ENCODE peak calls at places on chromosomes 2 and 18, in eight cellular contexts. K is stimulated activated CD4-positive, alpha-beta T cell treated with anti-CD3 and anti-CD28 coated beads, Interleukin-2, amount 100 ng/mL, for 24 hours; D is NCI-H2029; B is MV-4-11; I is tibial artery; M is naive thymus-derived CD8-positive, alpha-beta T cell; Y is heart right ventricle; S is posterior cingulate gyrus. R is an unnamed sample.

GRCh38 chr2:1752751-1753150 is 8.4 kb upstream of the PXDN start:
- DNase-seq in I (no peak), D (no peak), S (no peak), M (no peak), Y (no peak), B (no peak), K (no peak), R (no peak)

GRCh38 chr2:186693446-186693842 is 416 bp upstream of the FAM171B start:
- DNase-seq in K (no peak), B (no peak), M (no peak), D (no peak), I (no peak), Y (no peak), S (no peak), R (no peak)

GRCh38 chr18:77054606-77055428 is 77.8 kb downstream of the MBP start:
- DNase-seq in B (peak), K (peak), M (peak), D (peak), I (peak), Y (peak), S (peak), R (peak)

GRCh38 chr2:28356095-28356911 is 36.4 kb upstream of the FOSL2 start:
- DNase-seq in S (peak), M (no peak), K (peak), I (peak), D (peak), B (peak), Y (peak), R (peak)

GRCh38 chr2:219111375-219112069 is 49.1 kb downstream of the NHEJ1 start:
- DNase-seq in B (no peak), I (no peak), D (no peak), Y (no peak), K (no peak), M (no peak), S (no peak), R (no peak)

GRCh38 chr2:60806988-60807681 is 51.1 kb downstream of the PAPOLG start:
- DNase-seq in Y (no peak), S (no peak), M (no peak), B (peak), K (peak), D (no peak), I (no peak), R (peak)

GRCh38 chr2:180006236-180006635 is 861 bp downstream of the CWC22 start:
- DNase-seq in B (peak), I (no peak), M (no peak), S (no peak), Y (no peak), D (no peak), K (no peak), R (no peak)

GRCh38 chr18:9534844-9535243 is 59.5 kb downstream of the RALBP1 start:
- DNase-seq in D (no peak), B (no peak), S (no peak), K (no peak), I (no peak), M (no peak), Y (no peak), R (no peak)

GRCh38 chr2:186399082-186399644 is 86.9 kb upstream of the ZC3H15 start:
- DNase-seq in I (no peak), B (no peak), M (no peak), K (no peak), S (no peak), D (peak), Y (no peak), R (no peak)

GRCh38 chr2:31404302-31404701 is 10.2 kb downstream of the XDH start:
- DNase-seq in B (no peak), D (no peak), M (no peak), I (no peak), Y (no peak), S (no peak), K (no peak), R (no peak)

GRCh38 chr18:8162797-8163196 is 446.4 kb upstream of the RAB12 start:
- DNase-seq in I (no peak), D (peak), S (no peak), Y (peak), M (no peak), B (no peak), K (no peak), R (no peak)

GRCh38 chr2:217822296-217823252 is 180.2 kb downstream of the TNS1 start:
- DNase-seq in D (no peak), Y (no peak), K (no peak), I (no peak), M (no peak), B (no peak), S (no peak), R (peak)

GRCh38 chr18:57149031-57149430 is 2.1 kb downstream of the BOD1L2 start:
- DNase-seq in Y (no peak), S (no peak), I (no peak), D (no peak), B (no peak), M (no peak), K (no peak), R (no peak)

GRCh38 chr2:134258684-134259408 is 5.0 kb downstream of the MGAT5 start:
- DNase-seq in K (peak), S (peak), B (peak), Y (peak), I (no peak), M (no peak), D (no peak), R (no peak)

GRCh38 chr2:215505044-215505786 is 69.3 kb upstream of the FN1 start:
- DNase-seq in D (no peak), S (no peak), Y (no peak), M (no peak), B (peak), K (no peak), I (no peak), R (no peak)

GRCh38 chr2:60409207-60409871 is 144.1 kb downstream of the BCL11A start:
- DNase-seq in K (no peak), Y (no peak), D (no peak), I (no peak), B (no peak), S (no peak), M (no peak), R (no peak)

GRCh38 chr2:126866451-126866850 is 32.2 kb upstream of the TEX51 start:
- DNase-seq in I (no peak), M (no peak), K (no peak), D (no peak), B (no peak), Y (no peak), S (peak), R (no peak)

GRCh38 chr2:98608962-98609604 is 694 bp downstream of the UNC50 start:
- DNase-seq in Y (peak), M (no peak), I (no peak), B (no peak), S (no peak), K (no peak), D (no peak), R (no peak)

GRCh38 chr2:60460577-60461420 is 92.7 kb downstream of the BCL11A start:
- DNase-seq in B (no peak), K (no peak), Y (no peak), D (no peak), M (no peak), S (no peak), I (no peak), R (no peak)

GRCh38 chr18:13610517-13610916 is 115.8 kb downstream of the FAM210A start:
- DNase-seq in I (no peak), S (peak), K (no peak), D (no peak), M (no peak), Y (no peak), B (no peak), R (no peak)

GRCh38 chr2:212022966-212023365 is 515.6 kb downstream of the ERBB4 start:
- DNase-seq in B (no peak), D (no peak), I (no peak), K (no peak), S (no peak), M (no peak), Y (no peak), R (no peak)

GRCh38 chr2:150859162-150859561 is 371.7 kb upstream of the RND3 start:
- DNase-seq in S (no peak), D (no peak), K (no peak), I (no peak), B (no peak), M (no peak), Y (no peak), R (no peak)

GRCh38 chr18:78506031-78506461 is 473.6 kb upstream of the SALL3 start:
- DNase-seq in B (no peak), D (no peak), Y (no peak), K (no peak), I (no peak), S (peak), M (no peak), R (peak)

GRCh38 chr2:127455566-127456493 is 37.6 kb downstream of the PROC start:
- DNase-seq in B (peak), I (no peak), S (no peak), K (no peak), D (no peak), Y (no peak), M (no peak), R (no peak)

GRCh38 chr2:74413001-74413698 is 8.3 kb downstream of the C2orf81 start:
- DNase-seq in K (no peak), I (no peak), Y (no peak), S (peak), B (peak), D (no peak), M (no peak), R (no peak)

GRCh38 chr18:30094556-30094955 is 948.0 kb downstream of the DSC3 start:
- DNase-seq in S (no peak), I (no peak), Y (no peak), D (no peak), M (no peak), K (no peak), B (no peak), R (no peak)

GRCh38 chr18:54888933-54889332 is 60.7 kb downstream of the RAB27B start:
- DNase-seq in M (no peak), D (no peak), B (no peak), S (no peak), I (no peak), K (no peak), Y (no peak), R (no peak)

GRCh38 chr2:43005211-43005974 is 213.0 kb upstream of the HAAO start:
- DNase-seq in K (no peak), B (no peak), I (no peak), S (peak), Y (no peak), D (no peak), M (no peak), R (no peak)

GRCh38 chr2:1494257-1494656 is 81.0 kb downstream of the TPO start:
- DNase-seq in Y (no peak), S (peak), I (no peak), M (no peak), D (no peak), K (no peak), B (no peak), R (no peak)

GRCh38 chr2:28348921-28349320 is 43.7 kb upstream of the FOSL2 start:
- DNase-seq in D (no peak), S (no peak), M (no peak), B (no peak), Y (no peak), I (no peak), K (no peak), R (no peak)

GRCh38 chr2:9288681-9289338 is 82.2 kb downstream of the ASAP2 start:
- DNase-seq in M (no peak), S (no peak), K (no peak), D (no peak), I (no peak), Y (no peak), B (no peak), R (no peak)

GRCh38 chr2:241586564-241587264 is 28.2 kb downstream of the BOK start:
- DNase-seq in I (no peak), M (no peak), K (no peak), B (no peak), S (no peak), D (no peak), Y (no peak), R (no peak)

GRCh38 chr18:11795916-11796315 is 55.3 kb upstream of the CHMP1B start:
- DNase-seq in B (no peak), M (no peak), D (no peak), I (no peak), Y (no peak), K (no peak), S (no peak), R (no peak)